ENCODE peak calls at places on chromosomes 4 and X, in four cellular contexts. One of them, this sample, is unnamed.

GRCh38 chr4:74006009-74006476 is 7.6 kb upstream of the CXCL5 start:
- DNase-seq in body of pancreas: no peak
- DNase-seq in HepG2: no peak
- DNase-seq in A549: peak
- DNase-seq in this sample: no peak

GRCh38 chr4:96241819-96242218 is 401.9 kb downstream of the PDHA2 start:
- DNase-seq in HepG2: no peak
- DNase-seq in A549: no peak
- DNase-seq in body of pancreas: no peak
- DNase-seq in this sample: no peak

GRCh38 chrX:3962511-3963350 is 249.3 kb upstream of the PRKX start:
- DNase-seq in A549: peak
- DNase-seq in body of pancreas: peak
- DNase-seq in HepG2: peak
- DNase-seq in this sample: no peak

GRCh38 chr4:5166377-5166776 is 115.1 kb downstream of the STK32B start:
- DNase-seq in body of pancreas: no peak
- DNase-seq in A549: no peak
- DNase-seq in HepG2: no peak
- DNase-seq in this sample: no peak

GRCh38 chr4:41028392-41029076 is 185.8 kb downstream of the APBB2 start:
- DNase-seq in A549: no peak
- DNase-seq in HepG2: no peak
- DNase-seq in body of pancreas: no peak
- DNase-seq in this sample: no peak

GRCh38 chr4:141081921-141082381 is 51.3 kb downstream of the RNF150 start:
- DNase-seq in A549: no peak
- DNase-seq in body of pancreas: no peak
- DNase-seq in HepG2: no peak
- DNase-seq in this sample: no peak

GRCh38 chr4:143337600-143338287 is 1.1 kb downstream of the GAB1 start:
- DNase-seq in body of pancreas: peak
- DNase-seq in HepG2: peak
- DNase-seq in A549: peak
- DNase-seq in this sample: peak

GRCh38 chr4:114180481-114180880 is 201.0 kb upstream of the ARSJ start:
- DNase-seq in A549: peak
- DNase-seq in body of pancreas: peak
- DNase-seq in HepG2: peak
- DNase-seq in this sample: peak

GRCh38 chr4:141719585-141719984 is 83.2 kb downstream of the IL15 start:
- DNase-seq in body of pancreas: no peak
- DNase-seq in A549: no peak
- DNase-seq in HepG2: no peak
- DNase-seq in this sample: no peak

GRCh38 chrX:9370888-9371287 is 94.0 kb upstream of the TBL1X start:
- DNase-seq in body of pancreas: peak
- DNase-seq in HepG2: no peak
- DNase-seq in A549: no peak
- DNase-seq in this sample: peak

GRCh38 chrX:119407681-119408080 is 8.5 kb downstream of the SLC25A43 start:
- DNase-seq in HepG2: no peak
- DNase-seq in A549: no peak
- DNase-seq in body of pancreas: no peak
- DNase-seq in this sample: no peak

GRCh38 chr4:2274320-2275043 is 12.6 kb upstream of the MXD4 start:
- DNase-seq in body of pancreas: no peak
- DNase-seq in HepG2: no peak
- DNase-seq in A549: no peak
- DNase-seq in this sample: no peak

GRCh38 chrX:12564221-12564620 is 227.0 kb upstream of the PRPS2 start:
- DNase-seq in body of pancreas: no peak
- DNase-seq in A549: no peak
- DNase-seq in HepG2: no peak
- DNase-seq in this sample: no peak

GRCh38 chr4:4480205-4480604 is 61.6 kb downstream of the STX18 start:
- DNase-seq in A549: no peak
- DNase-seq in body of pancreas: no peak
- DNase-seq in HepG2: no peak
- DNase-seq in this sample: no peak

GRCh38 chrX:23953908-23954269 is 46.1 kb downstream of the CXorf58 start:
- DNase-seq in HepG2: no peak
- DNase-seq in A549: no peak
- DNase-seq in body of pancreas: no peak
- DNase-seq in this sample: no peak

GRCh38 chrX:125198546-125198945 is 121.1 kb upstream of the TEX13C start:
- DNase-seq in HepG2: no peak
- DNase-seq in A549: no peak
- DNase-seq in body of pancreas: no peak
- DNase-seq in this sample: no peak

GRCh38 chr4:110055014-110055768 is 142.5 kb downstream of the EGF start:
- DNase-seq in body of pancreas: no peak
- DNase-seq in A549: no peak
- DNase-seq in HepG2: peak
- DNase-seq in this sample: no peak

GRCh38 chr4:61762722-61763627 is 562.8 kb downstream of the ADGRL3 start:
- DNase-seq in HepG2: no peak
- DNase-seq in A549: no peak
- DNase-seq in body of pancreas: no peak
- DNase-seq in this sample: no peak

GRCh38 chr4:177441061-177441802 is 1.0 kb downstream of the AGA start:
- DNase-seq in HepG2: peak
- DNase-seq in body of pancreas: peak
- DNase-seq in A549: peak
- DNase-seq in this sample: no peak

GRCh38 chr4:15004701-15005301 is 2.5 kb downstream of the CPEB2 start:
- DNase-seq in HepG2: peak
- DNase-seq in A549: peak
- DNase-seq in body of pancreas: peak
- DNase-seq in this sample: peak

GRCh38 chr4:183506389-183506735 is 1.5 kb downstream of the ING2 start:
- DNase-seq in HepG2: no peak
- DNase-seq in body of pancreas: no peak
- DNase-seq in A549: no peak
- DNase-seq in this sample: no peak

GRCh38 chr4:183504930-183505555 is at the start of gene ING2:
- DNase-seq in body of pancreas: no peak
- DNase-seq in HepG2: peak
- DNase-seq in A549: peak
- DNase-seq in this sample: peak

GRCh38 chr4:183504064-183504929 is 561 bp upstream of the ING2 start:
- DNase-seq in body of pancreas: peak
- DNase-seq in HepG2: peak
- DNase-seq in A549: peak
- DNase-seq in this sample: peak

GRCh38 chr4:183507928-183508327 is 3.1 kb downstream of the ING2 start:
- DNase-seq in body of pancreas: no peak
- DNase-seq in HepG2: peak
- DNase-seq in A549: peak
- DNase-seq in this sample: no peak

DNA sequence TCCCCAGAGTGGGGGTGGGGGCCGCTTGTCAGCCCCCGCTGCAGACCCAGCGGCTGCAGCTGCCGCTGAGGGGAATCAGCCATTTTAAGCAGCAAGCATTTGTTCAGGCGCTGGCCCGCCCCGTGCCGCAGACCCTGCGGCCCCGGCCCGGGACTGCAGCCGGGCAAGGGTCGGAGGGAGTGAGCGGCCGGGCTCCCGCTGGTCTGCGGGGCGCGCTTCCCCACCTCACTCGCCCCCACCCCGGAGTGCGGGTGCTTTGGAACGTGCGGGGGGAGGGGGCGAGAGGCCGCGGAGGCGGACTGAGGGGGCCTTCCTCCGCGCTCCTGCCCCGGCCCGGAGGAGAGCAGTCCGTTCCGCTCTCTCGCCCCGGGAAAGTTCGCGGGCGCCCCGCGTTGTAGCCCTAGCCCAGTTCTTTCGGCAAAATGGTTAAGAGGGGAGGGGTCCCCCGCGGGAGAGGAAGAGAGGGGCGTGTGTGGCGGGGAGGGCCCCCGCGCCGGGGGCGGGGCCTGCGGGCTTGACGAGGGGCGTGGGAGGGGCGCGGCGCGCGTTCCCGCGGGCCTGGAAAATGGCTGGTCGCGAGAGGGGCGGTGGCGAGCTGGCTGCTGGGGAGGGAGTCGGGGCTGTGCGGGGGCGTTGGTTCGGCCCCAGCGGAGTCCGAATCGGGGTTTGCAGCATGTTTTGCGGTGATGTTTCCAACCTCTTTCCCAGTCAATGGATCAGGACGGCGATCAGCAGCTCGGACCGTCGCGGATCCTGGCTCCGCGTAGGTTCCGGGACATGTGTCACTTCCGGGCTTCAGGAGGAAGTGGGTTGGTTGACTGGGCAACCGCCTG is 914 bp downstream of the ING2 start:
- DNase-seq in A549: peak
- DNase-seq in body of pancreas: peak
- DNase-seq in HepG2: peak
- DNase-seq in this sample: peak
- TF ChIP-seq POLR2A in A549: peak
- TF ChIP-seq POLR2A in body of pancreas: peak
- TF ChIP-seq POLR2A in HepG2: peak
- TF ChIP-seq POLR2A in this sample: no peak

GRCh38 chr4:159248383-159249178 is 145.7 kb downstream of the RAPGEF2 start:
- DNase-seq in HepG2: peak
- DNase-seq in body of pancreas: no peak
- DNase-seq in A549: peak
- DNase-seq in this sample: no peak
- H3K4me3 ChIP-seq in HepG2: no peak
- H3K4me3 ChIP-seq in body of pancreas: no peak
- H3K4me3 ChIP-seq in A549: no peak
- H3K4me3 ChIP-seq in this sample: no peak

GRCh38 chr4:54217642-54218486 is 11.2 kb upstream of the PDGFRA start:
- DNase-seq in A549: peak
- DNase-seq in body of pancreas: peak
- DNase-seq in HepG2: peak
- DNase-seq in this sample: peak
- TF ChIP-seq CTCF in A549: peak
- TF ChIP-seq CTCF in body of pancreas: peak
- TF ChIP-seq CTCF in HepG2: peak
- TF ChIP-seq CTCF in this sample: peak

GRCh38 chr4:26859762-26860156 is 882 bp upstream of the STIM2 start:
- DNase-seq in HepG2: no peak
- DNase-seq in A549: no peak
- DNase-seq in body of pancreas: no peak
- DNase-seq in this sample: no peak

GRCh38 chr4:26856906-26857277 is 3.7 kb upstream of the STIM2 start:
- DNase-seq in HepG2: no peak
- DNase-seq in A549: no peak
- DNase-seq in body of pancreas: no peak
- DNase-seq in this sample: no peak

GRCh38 chr4:26858947-26859401 is 1.7 kb upstream of the STIM2 start:
- DNase-seq in body of pancreas: no peak
- DNase-seq in A549: no peak
- DNase-seq in HepG2: no peak
- DNase-seq in this sample: no peak

GRCh38 chr4:26858035-26858918 is 2.4 kb upstream of the STIM2 start:
- DNase-seq in HepG2: no peak
- DNase-seq in A549: no peak
- DNase-seq in body of pancreas: no peak
- DNase-seq in this sample: no peak

DNA sequence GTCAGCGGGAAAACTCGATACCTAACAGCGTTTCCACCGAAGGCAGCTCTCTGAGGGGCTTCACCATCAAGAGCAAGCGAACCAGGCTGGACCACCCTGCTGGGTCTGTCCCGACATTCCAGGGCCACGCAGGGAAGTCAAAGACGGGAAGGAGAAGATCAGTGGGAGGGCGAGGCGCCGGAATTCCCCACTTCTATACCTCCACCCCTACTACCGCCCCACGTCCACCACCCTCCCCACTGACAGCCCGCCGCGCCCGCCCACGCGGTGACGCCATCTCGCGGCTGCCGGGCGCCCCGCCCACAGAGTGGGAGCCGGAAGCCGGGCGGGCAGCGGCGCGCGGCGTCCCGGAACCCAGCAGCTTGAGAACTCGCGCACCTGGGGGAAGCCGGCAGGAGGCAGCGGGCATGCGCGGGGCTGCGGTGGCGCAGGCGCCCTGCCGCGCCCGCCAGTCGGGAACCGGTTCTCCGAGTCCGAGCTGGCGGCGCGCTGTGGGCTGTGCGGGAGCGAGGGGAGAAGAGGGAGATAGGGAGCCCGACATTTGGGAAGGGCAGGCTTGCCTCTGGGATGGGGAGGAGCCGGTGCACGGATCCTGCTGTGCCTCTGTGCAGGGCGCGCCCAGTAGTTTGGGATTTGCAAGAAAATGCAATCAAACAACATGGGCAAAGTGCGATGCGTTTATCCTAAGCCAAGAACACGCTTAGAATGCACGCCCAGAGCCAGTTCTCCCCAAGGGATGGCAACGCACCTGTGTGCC is 3.2 kb upstream of the STIM2 start:
- DNase-seq in body of pancreas: peak
- DNase-seq in A549: peak
- DNase-seq in HepG2: peak
- DNase-seq in this sample: peak
- TF ChIP-seq POLR2A in body of pancreas: peak
- TF ChIP-seq POLR2A in A549: peak
- TF ChIP-seq POLR2A in HepG2: no peak
- TF ChIP-seq POLR2A in this sample: peak

GRCh38 chr4:82372874-82373815 is 646 bp downstream of the HNRNPD start:
- DNase-seq in A549: peak
- DNase-seq in body of pancreas: peak
- DNase-seq in HepG2: peak
- DNase-seq in this sample: peak

GRCh38 chr4:82372502-82372873 is 1.3 kb downstream of the HNRNPD start:
- DNase-seq in body of pancreas: peak
- DNase-seq in A549: peak
- DNase-seq in HepG2: no peak
- DNase-seq in this sample: peak

GRCh38 chr4:82373816-82374740 is at the start of gene HNRNPD:
- DNase-seq in body of pancreas: peak
- DNase-seq in A549: peak
- DNase-seq in HepG2: peak
- DNase-seq in this sample: peak

GRCh38 chr4:82380344-82380743 is 6.6 kb upstream of the HNRNPD start:
- DNase-seq in body of pancreas: no peak
- DNase-seq in HepG2: no peak
- DNase-seq in A549: no peak
- DNase-seq in this sample: no peak

GRCh38 chr4:82376109-82376508 is 2.3 kb upstream of the HNRNPD start:
- DNase-seq in HepG2: no peak
- DNase-seq in A549: no peak
- DNase-seq in body of pancreas: no peak
- DNase-seq in this sample: no peak
- H3K4me3 ChIP-seq in HepG2: no peak
- H3K4me3 ChIP-seq in A549: no peak
- H3K4me3 ChIP-seq in body of pancreas: no peak
- H3K4me3 ChIP-seq in this sample: no peak

GRCh38 chr4:8120518-8120917 is 38.1 kb downstream of the ABLIM2 start:
- DNase-seq in A549: no peak
- DNase-seq in HepG2: no peak
- DNase-seq in body of pancreas: peak
- DNase-seq in this sample: no peak
- TF ChIP-seq CTCF in A549: no peak
- TF ChIP-seq CTCF in HepG2: no peak
- TF ChIP-seq CTCF in body of pancreas: no peak
- TF ChIP-seq CTCF in this sample: no peak

This sample was measured in testis.